ENCODE peak calls at places on chromosomes 7 and 10, in four cellular contexts. E, V, L and D are unnamed samples.

GRCh38 chr10:57657164-57657765 is 610.4 kb downstream of the IPMK start:
- DNase-seq in E (peak), V (no peak), L (no peak), D (no peak)

GRCh38 chr7:86282014-86282682 is 361.6 kb upstream of the GRM3 start:
- DNase-seq in E (no peak), V (no peak), L (peak), D (no peak)

GRCh38 chr7:122068999-122069398 is 75.0 kb downstream of the AASS start:
- DNase-seq in E (no peak), V (no peak), L (no peak), D (no peak)

GRCh38 chr10:16735626-16736025 is 81.6 kb downstream of the RSU1 start:
- DNase-seq in E (no peak), V (no peak), L (no peak), D (no peak)

GRCh38 chr10:80171248-80171660 is 34.1 kb downstream of the ANXA11 start:
- DNase-seq in E (no peak), V (no peak), L (no peak), D (no peak)

GRCh38 chr7:149790146-149790548 is 16.8 kb upstream of the ZNF467 start:
- DNase-seq in E (no peak), V (no peak), L (peak), D (no peak)

GRCh38 chr10:76333331-76333730 is 901.9 kb downstream of the LRMDA start:
- DNase-seq in E (no peak), V (no peak), L (no peak), D (no peak)

GRCh38 chr7:116206141-116206540 is 4.2 kb upstream of the TES start:
- DNase-seq in E (no peak), V (no peak), L (no peak), D (no peak)

GRCh38 chr10:100344386-100344785 is 2.6 kb upstream of the SCD start:
- DNase-seq in E (no peak), V (no peak), L (no peak), D (no peak)

GRCh38 chr10:109062371-109062770 is 860.9 kb downstream of the XPNPEP1 start:
- DNase-seq in E (no peak), V (no peak), L (no peak), D (no peak)

GRCh38 chr10:79239275-79239779 is 107.9 kb upstream of the PPIF start:
- DNase-seq in E (no peak), V (no peak), L (no peak), D (no peak)

GRCh38 chr7:139559364-139560105 is 36.0 kb downstream of the CLEC2L start:
- DNase-seq in E (no peak), V (no peak), L (no peak), D (no peak)

GRCh38 chr10:30645340-30645827 is 15.8 kb upstream of the LYZL2 start:
- DNase-seq in E (no peak), V (no peak), L (no peak), D (no peak)

GRCh38 chr7:8389898-8390642 is 43.3 kb upstream of the NXPH1 start:
- DNase-seq in E (no peak), V (no peak), L (no peak), D (no peak)

GRCh38 chr10:24951201-24952145 is 933 bp downstream of the PRTFDC1 start:
- DNase-seq in E (no peak), V (no peak), L (no peak), D (no peak)

GRCh38 chr10:20185116-20185515 is 368.9 kb downstream of the PLXDC2 start:
- DNase-seq in E (no peak), V (no peak), L (no peak), D (no peak)

GRCh38 chr7:138008588-138009349 is 6.9 kb upstream of the CREB3L2 start:
- DNase-seq in E (no peak), V (no peak), L (peak), D (no peak)

GRCh38 chr7:21318190-21318915 is 109.5 kb upstream of the SP4 start:
- DNase-seq in E (no peak), V (no peak), L (no peak), D (no peak)

GRCh38 chr7:21941570-21942224 is 4.0 kb downstream of the CDCA7L start:
- DNase-seq in E (no peak), V (no peak), L (no peak), D (no peak)

GRCh38 chr7:115719963-115720362 is 310.6 kb downstream of the TFEC start:
- DNase-seq in E (no peak), V (no peak), L (no peak), D (no peak)

GRCh38 chr10:61900829-61901783 is at the start of gene ARID5B:
- DNase-seq in E (no peak), V (peak), L (no peak), D (peak)

GRCh38 chr10:98041352-98042043 is 11.1 kb upstream of the CRTAC1 start:
- DNase-seq in E (peak), V (no peak), L (peak), D (peak)

GRCh38 chr7:92461027-92462003 is 14.0 kb downstream of the GATAD1 start:
- DNase-seq in E (no peak), V (no peak), L (no peak), D (no peak)